ENCODE peak calls at places on chromosomes 11 and 22, in nine cellular contexts. E is body of pancreas, O is A549, R is fibroblast of lung, Y is AG09309, F is mucosa of descending colon, P is tibial artery, V is astrocyte of the spinal cord, Q is cardiac fibroblast. K is an unnamed sample.

GRCh38 chr11:9838229-9838628 is 174.4 kb downstream of the SWAP70 start:
- DNase-seq in Q (peak; percentile 80), E (no peak), F (no peak), O (no peak), V (no peak), R (peak; percentile 49), Y (no peak), P (no peak), K (no peak)

GRCh38 chr22:48488149-48488551 is 1339.5 kb downstream of the BRD1 start:
- DNase-seq in V (no peak), R (no peak), Y (no peak), F (no peak), P (no peak), O (no peak), E (no peak), Q (no peak), K (no peak)

GRCh38 chr11:81004576-81004975 is 1563.7 kb upstream of the TENM4 start:
- DNase-seq in Q (no peak), R (no peak), E (no peak), P (no peak), F (no peak), O (no peak), Y (no peak), V (no peak), K (no peak)

GRCh38 chr11:126914941-126915340 is 85.6 kb downstream of the KIRREL3 start:
- DNase-seq in Y (peak; percentile 80), R (peak; percentile 3), O (no peak), Q (no peak), V (peak; percentile 16), P (no peak), E (no peak), F (no peak), K (no peak)

GRCh38 chr11:131658952-131659351 is 288.5 kb downstream of the NTM start:
- DNase-seq in O (no peak), P (no peak), E (no peak), Y (no peak), F (no peak), Q (no peak), R (no peak), V (no peak), K (no peak)

GRCh38 chr11:34623463-34623862 is 2.6 kb downstream of the EHF start:
- DNase-seq in Q (no peak), R (no peak), Y (no peak), P (no peak), F (no peak), E (no peak), O (no peak), V (no peak), K (no peak)

GRCh38 chr22:27730649-27731433 is 70.7 kb downstream of the MN1 start:
- DNase-seq in V (no peak), Q (no peak), Y (no peak), P (no peak), F (no peak), R (no peak), E (no peak), O (no peak), K (no peak)

GRCh38 chr11:123063396-123064267 is 1.7 kb upstream of the HSPA8 start:
- DNase-seq in V (peak; percentile 78), Q (peak; percentile 84), O (no peak), Y (peak; percentile 28), R (peak; percentile 78), F (peak; percentile 45), P (peak; percentile 49), E (peak; percentile 60), K (no peak)

GRCh38 chr11:88358040-88358431 is 20.5 kb upstream of the CTSC start:
- DNase-seq in Y (no peak), O (no peak), F (no peak), P (no peak), E (no peak), V (no peak), R (no peak), Q (no peak), K (no peak)

GRCh38 chr22:44995282-44995597 is 14.6 kb downstream of the PHF21B start:
- DNase-seq in Y (no peak), O (no peak), Q (no peak), V (no peak), R (no peak), E (no peak), P (no peak), F (no peak), K (no peak)

GRCh38 chr11:66950113-66950535 is 8.1 kb downstream of the PC start:
- DNase-seq in O (peak; percentile 93), V (peak; percentile 71), R (peak; percentile 75), E (peak; percentile 56), Y (no peak), F (peak; percentile 43), Q (peak; percentile 90), P (no peak), K (no peak)

GRCh38 chr11:113314389-113315301 is at the start of gene TTC12:
- DNase-seq in E (peak; percentile 97), F (peak; percentile 99), V (peak; percentile 92), O (peak; percentile 49), P (peak; percentile 89), Q (peak; percentile 91), Y (peak; percentile 33), R (peak; percentile 87), K (peak; percentile 93)

DNA sequence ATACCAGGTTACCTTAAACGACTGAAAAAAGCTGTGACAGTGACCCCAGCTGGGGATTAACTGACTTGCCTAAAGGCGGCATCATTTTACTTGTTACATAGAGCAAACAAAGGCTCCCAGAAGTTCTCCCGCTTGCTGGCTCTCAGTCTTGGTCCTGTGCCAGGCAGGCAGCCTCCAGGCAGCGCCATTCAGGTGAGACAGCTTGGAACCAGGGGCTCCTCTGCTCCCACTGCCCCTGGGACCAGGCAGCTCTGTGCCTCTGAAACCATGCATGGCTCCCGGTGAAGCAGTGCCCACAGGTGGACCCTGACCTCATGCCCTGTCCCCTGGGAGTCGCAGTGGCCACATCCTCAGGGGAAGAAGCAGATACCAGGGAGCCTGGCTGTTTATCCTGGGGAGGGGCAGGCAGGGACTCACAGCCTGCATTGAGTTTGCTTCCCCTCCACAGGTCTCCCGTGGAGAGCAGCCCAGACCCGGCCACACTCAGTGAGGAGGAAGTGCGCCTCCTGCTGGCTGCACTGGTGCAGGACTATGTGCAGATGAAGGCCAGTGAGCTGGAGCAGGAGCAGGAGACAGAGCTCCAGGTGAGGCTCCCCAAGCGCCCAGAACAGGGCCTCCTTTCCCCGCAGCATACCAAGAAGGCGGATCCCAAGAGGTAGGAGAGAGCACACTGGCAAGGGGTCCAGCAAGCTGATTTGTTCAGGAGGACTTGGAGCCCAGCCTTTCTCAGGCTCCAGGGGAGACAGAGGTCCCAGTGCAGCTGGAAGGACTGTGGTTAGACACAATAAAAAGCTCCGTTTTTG is 15.6 kb upstream of the CYP2R1 start:
- DNase-seq in V (peak; percentile 27), Q (peak; percentile 67), P (peak; percentile 78), F (peak; percentile 93), O (peak; percentile 17), R (peak; percentile 53), E (peak; percentile 89), Y (no peak), K (peak; percentile 74)
- TF ChIP-seq CTCF in V (peak; percentile 84), Q (peak; percentile 82), P (peak; percentile 50), F (peak; percentile 88), O (peak; percentile 80), R (peak; percentile 79), E (peak; percentile 81), Y (peak; percentile 79), K (peak; percentile 85)

GRCh38 chr22:35034963-35035362 is 31.0 kb upstream of the ISX start:
- DNase-seq in O (no peak), P (no peak), Y (no peak), E (no peak), F (no peak), Q (no peak), R (no peak), V (no peak), K (no peak)

GRCh38 chr22:35039625-35040024 is 26.3 kb upstream of the ISX start:
- DNase-seq in E (no peak), R (no peak), P (no peak), F (no peak), O (no peak), Q (no peak), Y (no peak), V (no peak), K (no peak)

GRCh38 chr22:35032571-35032970 is 33.4 kb upstream of the ISX start:
- DNase-seq in E (no peak), Q (no peak), F (no peak), Y (no peak), R (no peak), V (no peak), P (no peak), O (no peak), K (no peak)

GRCh38 chr22:35033635-35034296 is 32.2 kb upstream of the ISX start:
- DNase-seq in Q (no peak), E (no peak), P (no peak), O (no peak), Y (no peak), F (no peak), R (no peak), V (no peak), K (no peak)

DNA sequence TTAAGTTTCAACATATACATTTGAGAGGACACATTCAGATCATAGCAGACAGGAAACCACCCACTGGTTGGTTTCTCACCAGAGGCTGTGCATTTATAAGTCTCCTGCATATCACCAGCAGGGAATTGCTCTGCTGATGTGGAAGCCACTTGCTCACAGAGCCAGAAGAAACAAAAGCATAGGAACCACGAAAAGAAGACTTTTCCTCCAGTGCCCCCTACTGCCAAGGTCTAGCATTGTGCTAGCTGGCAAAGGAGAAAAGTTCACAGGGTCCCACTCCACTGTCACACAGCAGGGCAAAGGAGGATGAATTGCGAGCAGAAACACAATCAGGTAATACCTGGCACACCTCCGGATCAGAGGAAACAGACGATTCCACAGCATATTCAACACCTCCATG is 28.9 kb upstream of the ISX start:
- DNase-seq in Y (no peak), F (no peak), Q (no peak), R (no peak), E (no peak), P (no peak), V (no peak), O (no peak), K (no peak)
- TF ChIP-seq CTCF in Y (no peak), F (no peak), Q (no peak), R (no peak), E (no peak), P (no peak), V (peak; percentile 9), O (peak; percentile 13), K (peak; percentile 49)

DNA sequence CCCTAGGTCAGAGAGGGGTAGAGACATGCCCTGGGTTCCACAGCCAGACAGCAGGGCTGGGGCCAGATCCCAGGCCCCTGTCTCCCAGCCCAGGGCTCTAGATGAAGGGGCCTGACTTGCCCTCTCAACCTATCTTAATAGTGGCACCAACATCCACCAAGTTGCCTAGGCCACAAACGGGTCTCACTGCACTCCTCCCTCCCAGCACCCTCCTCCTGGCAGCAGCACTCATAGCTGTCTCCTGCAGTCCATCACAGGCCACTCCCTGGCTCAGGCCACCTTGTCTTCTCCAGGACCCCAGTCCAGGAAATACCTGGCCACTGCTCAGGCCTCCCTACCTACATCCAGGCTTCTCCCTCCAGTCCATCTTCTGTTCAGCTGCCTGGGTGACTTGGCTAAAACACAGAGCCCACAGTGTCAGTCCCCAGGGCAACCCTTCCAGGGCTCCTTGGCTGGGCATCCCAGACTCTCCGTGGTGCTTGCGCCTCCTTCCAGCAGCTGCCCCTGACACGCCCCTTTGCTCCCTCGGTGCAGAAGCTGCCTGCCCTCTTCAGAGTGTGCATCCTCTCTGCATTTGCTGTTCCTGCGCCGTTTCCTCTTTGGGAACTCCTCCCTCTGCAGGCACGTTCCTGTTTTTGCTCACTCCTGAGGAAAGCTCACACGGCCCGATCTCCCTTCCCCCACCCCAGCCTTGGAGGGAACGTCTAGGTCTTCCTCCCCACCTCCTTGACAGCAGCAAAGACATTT is 40.5 kb downstream of the LRRC32 start:
- DNase-seq in Q (peak; percentile 87), P (peak; percentile 84), R (peak; percentile 58), E (peak; percentile 26), V (no peak), F (peak; percentile 68), Y (no peak), O (no peak), K (no peak)
- TF ChIP-seq CTCF in Q (peak; percentile 11), P (peak; percentile 16), R (no peak), E (no peak), V (no peak), F (no peak), Y (no peak), O (no peak), K (no peak)

GRCh38 chr11:30322826-30323710 is at the start of gene ARL14EP:
- DNase-seq in E (peak; percentile 94), F (peak; percentile 94), Y (peak; percentile 84), O (peak; percentile 71), P (peak; percentile 91), R (peak; percentile 98), V (peak; percentile 99), Q (peak; percentile 97), K (peak; percentile 79)
- TF ChIP-seq CTCF in E (no peak), F (peak; percentile 20), Y (no peak), O (no peak), P (no peak), R (no peak), V (no peak), Q (no peak), K (no peak)

K was measured in progenitor cell of endocrine pancreas.